ENCODE peak calls at places on chromosomes 1 and 21, in five cellular contexts. C is GM12878, T is SK-N-SH, A is K562, O is HepG2. Q is an unnamed sample.

GRCh38 chr1:228267962-228268890 is 60.4 kb downstream of the OBSCN start:
- DNase-seq in C (no peak), T (no peak), A (peak), O (no peak), Q (no peak)

GRCh38 chr1:86499987-86500593 is 31.4 kb downstream of the CLCA1 start:
- DNase-seq in C (no peak), T (peak), A (peak), O (peak), Q (no peak)

GRCh38 chr1:244010191-244010590 is 40.9 kb upstream of the ZBTB18 start:
- DNase-seq in C (no peak), T (no peak), A (peak), O (no peak), Q (no peak)

GRCh38 chr1:33683913-33684312 is 180.0 kb upstream of the HMGB4 start:
- DNase-seq in C (no peak), T (peak), A (no peak), O (no peak), Q (no peak)

GRCh38 chr1:5856246-5856815 is 135.9 kb downstream of the NPHP4 start:
- DNase-seq in C (no peak), T (no peak), A (peak), O (peak), Q (no peak)

GRCh38 chr21:16124397-16125130 is 394.8 kb downstream of the USP25 start:
- DNase-seq in C (no peak), T (no peak), A (no peak), O (no peak), Q (no peak)

GRCh38 chr21:38440746-38441145 is 57.5 kb downstream of the ERG start:
- DNase-seq in C (no peak), T (no peak), A (peak), O (peak), Q (peak)

GRCh38 chr1:102891868-102892625 is 216.3 kb downstream of the COL11A1 start:
- DNase-seq in C (no peak), T (no peak), A (no peak), O (no peak), Q (no peak)

GRCh38 chr1:26411624-26412074 is 1.0 kb downstream of the LIN28A start:
- DNase-seq in C (no peak), T (no peak), A (no peak), O (no peak), Q (no peak)

GRCh38 chr1:27026621-27027574 is 14.2 kb upstream of the TENT5B start:
- DNase-seq in C (no peak), T (no peak), A (peak), O (no peak), Q (no peak)

GRCh38 chr1:25503551-25504426 is 39.6 kb upstream of the LDLRAP1 start:
- DNase-seq in C (no peak), T (peak), A (no peak), O (no peak), Q (no peak)

DNA sequence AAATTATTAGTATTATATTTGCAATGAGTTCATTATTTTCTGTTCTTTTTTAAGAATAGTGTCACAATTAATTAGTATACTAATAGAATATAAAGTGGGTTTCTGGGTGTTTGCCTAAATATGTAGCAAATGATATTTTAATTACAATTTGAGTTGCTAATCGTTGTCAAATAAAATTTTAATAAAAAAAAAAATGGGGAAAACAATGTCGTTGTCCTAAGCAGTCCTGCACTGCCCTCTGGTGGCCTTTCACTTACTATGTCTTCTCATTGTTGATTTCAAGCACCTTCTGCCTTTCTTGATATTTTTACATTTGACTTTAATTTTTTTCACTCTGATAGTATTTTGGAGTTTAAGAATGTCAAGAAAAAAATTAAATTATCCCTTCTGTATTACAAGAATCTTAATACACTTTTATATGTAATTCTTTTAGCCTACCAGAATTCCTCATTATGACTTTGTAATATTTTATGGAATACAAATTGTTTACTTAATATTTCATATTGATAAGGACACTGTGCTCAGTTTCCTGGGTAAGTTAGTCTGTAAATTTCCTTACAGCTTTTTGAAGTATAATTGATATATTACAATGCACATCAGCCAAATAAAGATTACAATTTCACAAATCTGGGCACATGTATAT is 104.5 kb upstream of the FMN2 start:
- DNase-seq in C (no peak), T (no peak), A (peak), O (peak), Q (peak)
- TF ChIP-seq GABPA in C (no peak), T (no peak), A (no peak), O (no peak), Q (no peak)

GRCh38 chr1:221044538-221044937 is 165.3 kb downstream of the HLX start:
- DNase-seq in C (no peak), T (no peak), A (no peak), O (no peak), Q (no peak)

GRCh38 chr1:221040716-221041275 is 161.6 kb downstream of the HLX start:
- DNase-seq in C (no peak), T (no peak), A (no peak), O (no peak), Q (no peak)

GRCh38 chr1:221045842-221046831 is 166.9 kb downstream of the HLX start:
- DNase-seq in C (peak), T (no peak), A (no peak), O (no peak), Q (peak)
- TF ChIP-seq REST in C (no peak), T (no peak), A (no peak), O (no peak), Q (no peak)

GRCh38 chr1:50666849-50667248 is 243.6 kb upstream of the DMRTA2 start:
- DNase-seq in C (no peak), T (no peak), A (no peak), O (no peak), Q (no peak)
- TF ChIP-seq CTCF in C (no peak), T (peak), A (no peak), O (no peak), Q (no peak)

GRCh38 chr1:206761369-206761768 is 9.2 kb upstream of the IL19 start:
- DNase-seq in C (no peak), T (peak), A (no peak), O (no peak), Q (no peak)
- TF ChIP-seq GABPA in C (no peak), T (no peak), A (no peak), O (no peak), Q (no peak)

DNA sequence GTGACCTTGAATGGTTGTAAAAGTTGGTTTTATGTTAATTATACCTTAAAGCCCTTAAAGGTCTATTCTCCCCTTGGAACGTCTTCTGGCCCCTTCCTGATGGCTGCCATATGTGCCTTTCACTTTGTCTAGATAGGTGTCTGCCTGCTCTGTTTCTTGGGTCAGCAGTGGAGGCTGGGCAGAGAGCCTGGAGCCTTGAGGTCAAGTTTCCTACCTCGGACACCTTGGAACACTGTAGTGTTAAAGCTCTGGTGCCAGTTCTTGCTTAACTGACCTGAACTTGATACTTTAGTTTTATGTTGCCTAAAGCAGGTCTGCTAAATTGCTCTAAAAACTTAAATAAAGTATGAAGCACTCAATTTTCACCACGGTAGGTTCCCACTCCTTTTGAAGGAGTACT is 86.5 kb downstream of the CDC14A start:
- DNase-seq in C (no peak), T (no peak), A (no peak), O (no peak), Q (no peak)
- TF ChIP-seq REST in C (no peak), T (no peak), A (no peak), O (no peak), Q (no peak)

GRCh38 chr1:32073387-32074229 is 869 bp downstream of the TMEM39B start:
- DNase-seq in C (peak), T (no peak), A (no peak), O (no peak), Q (no peak)
- TF ChIP-seq CTCF in C (peak), T (peak), A (peak), O (no peak), Q (no peak)

DNA sequence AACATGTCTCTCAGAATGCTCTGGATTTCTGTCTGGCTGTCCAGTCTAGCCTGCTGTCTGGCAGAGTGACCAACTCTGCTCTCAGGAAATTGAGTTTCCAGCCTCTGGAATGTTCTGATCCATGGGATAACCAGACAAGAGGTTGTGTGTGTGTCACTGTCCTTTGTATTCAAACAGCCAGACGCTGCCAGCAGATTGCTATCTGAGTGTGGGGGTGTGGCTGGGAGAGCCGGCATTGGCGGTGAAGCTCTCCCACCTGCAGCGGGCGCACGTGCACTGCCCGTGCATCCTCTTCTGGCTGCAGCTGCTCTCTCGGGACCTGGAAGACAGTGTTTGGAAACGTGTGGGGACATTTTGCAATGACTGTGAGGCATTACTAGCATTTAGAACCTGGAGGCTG is 26.1 kb downstream of the PKP1 start:
- DNase-seq in C (no peak), T (peak), A (peak), O (peak), Q (peak)
- TF ChIP-seq GABPA in C (no peak), T (no peak), A (no peak), O (no peak), Q (no peak)

GRCh38 chr21:33332143-33332542 is 7.4 kb downstream of the IFNAR1 start:
- DNase-seq in C (no peak), T (no peak), A (peak), O (no peak), Q (no peak)
- TF ChIP-seq REST in C (no peak), T (no peak), A (no peak), O (no peak), Q (no peak)

GRCh38 chr1:158076461-158076860 is 83.0 kb downstream of the KIRREL1 start:
- DNase-seq in C (no peak), T (no peak), A (no peak), O (no peak), Q (no peak)
- TF ChIP-seq CTCF in C (no peak), T (no peak), A (no peak), O (no peak), Q (no peak)

DNA sequence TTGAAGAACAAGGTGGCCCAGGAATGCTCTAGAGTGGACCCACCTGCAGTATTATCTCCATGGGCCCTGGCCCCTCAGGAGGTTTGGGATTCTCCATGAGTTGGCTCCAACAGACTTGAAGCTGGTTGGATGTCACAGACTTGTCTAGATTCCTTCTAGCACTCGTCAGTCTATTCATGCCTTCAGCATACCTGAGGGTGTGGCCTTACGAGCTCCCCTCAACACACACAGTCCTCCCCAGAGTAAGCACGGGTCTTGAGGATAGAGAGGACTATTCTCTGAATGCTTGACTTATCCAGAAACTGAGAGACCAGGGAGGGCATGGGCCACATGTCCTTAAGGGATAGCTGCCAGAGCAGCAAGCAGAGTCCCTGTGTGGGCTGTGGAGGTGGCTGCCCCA is 45.9 kb upstream of the COL6A1 start:
- DNase-seq in C (no peak), T (no peak), A (no peak), O (no peak), Q (no peak)
- TF ChIP-seq GABPA in C (no peak), T (no peak), A (no peak), O (no peak), Q (no peak)

Q was measured in HL-60.